ENCODE peak calls at places on chromosomes 1 and 21, in seven cellular contexts. One of them, this sample, is unnamed.

GRCh38 chr1:156140879-156141707 is 12.3 kb upstream of the SEMA4A start:
- DNase-seq in choroid plexus epithelial cell: no peak
- DNase-seq in suprapubic skin: no peak
- DNase-seq in lower leg skin: no peak
- DNase-seq in HFF-Myc: no peak
- DNase-seq in tibial nerve: no peak
- DNase-seq in tibial artery: peak
- DNase-seq in this sample: no peak

GRCh38 chr21:30463713-30464112 is 16.5 kb downstream of the KRTAP19-1 start:
- DNase-seq in choroid plexus epithelial cell: peak
- DNase-seq in suprapubic skin: no peak
- DNase-seq in lower leg skin: no peak
- DNase-seq in HFF-Myc: no peak
- DNase-seq in tibial nerve: no peak
- DNase-seq in tibial artery: no peak
- DNase-seq in this sample: no peak

GRCh38 chr1:40901886-40902633 is 39.9 kb upstream of the CITED4 start:
- DNase-seq in choroid plexus epithelial cell: peak
- DNase-seq in suprapubic skin: no peak
- DNase-seq in lower leg skin: no peak
- DNase-seq in HFF-Myc: no peak
- DNase-seq in tibial nerve: peak
- DNase-seq in tibial artery: peak
- DNase-seq in this sample: no peak

GRCh38 chr1:239570878-239571277 is 184.5 kb downstream of the CHRM3 start:
- DNase-seq in choroid plexus epithelial cell: no peak
- DNase-seq in suprapubic skin: no peak
- DNase-seq in lower leg skin: no peak
- DNase-seq in HFF-Myc: no peak
- DNase-seq in tibial nerve: no peak
- DNase-seq in tibial artery: no peak
- DNase-seq in this sample: no peak

GRCh38 chr1:9262587-9262986 is 28.0 kb downstream of the H6PD start:
- DNase-seq in choroid plexus epithelial cell: no peak
- DNase-seq in suprapubic skin: no peak
- DNase-seq in lower leg skin: no peak
- DNase-seq in HFF-Myc: no peak
- DNase-seq in tibial nerve: no peak
- DNase-seq in tibial artery: no peak
- DNase-seq in this sample: no peak

GRCh38 chr1:64915381-64916274 is 50.7 kb downstream of the JAK1 start:
- DNase-seq in choroid plexus epithelial cell: peak
- DNase-seq in suprapubic skin: no peak
- DNase-seq in lower leg skin: no peak
- DNase-seq in HFF-Myc: no peak
- DNase-seq in tibial nerve: no peak
- DNase-seq in tibial artery: no peak
- DNase-seq in this sample: no peak

GRCh38 chr21:46069166-46069565 is 28.7 kb upstream of the COL6A2 start:
- DNase-seq in choroid plexus epithelial cell: no peak
- DNase-seq in suprapubic skin: no peak
- DNase-seq in lower leg skin: no peak
- DNase-seq in HFF-Myc: no peak
- DNase-seq in tibial nerve: no peak
- DNase-seq in tibial artery: no peak
- DNase-seq in this sample: peak

GRCh38 chr21:46203203-46203600 is 18.9 kb upstream of the SPATC1L start:
- DNase-seq in choroid plexus epithelial cell: no peak
- DNase-seq in suprapubic skin: no peak
- DNase-seq in lower leg skin: no peak
- DNase-seq in HFF-Myc: no peak
- DNase-seq in tibial nerve: no peak
- DNase-seq in tibial artery: no peak
- DNase-seq in this sample: no peak

GRCh38 chr1:208857471-208857870 is 613.3 kb upstream of the PLXNA2 start:
- DNase-seq in choroid plexus epithelial cell: no peak
- DNase-seq in suprapubic skin: no peak
- DNase-seq in lower leg skin: no peak
- DNase-seq in HFF-Myc: no peak
- DNase-seq in tibial nerve: no peak
- DNase-seq in tibial artery: no peak
- DNase-seq in this sample: no peak

GRCh38 chr1:111747282-111747734 is 8.1 kb upstream of the INKA2 start:
- DNase-seq in choroid plexus epithelial cell: peak
- DNase-seq in suprapubic skin: no peak
- DNase-seq in lower leg skin: no peak
- DNase-seq in HFF-Myc: peak
- DNase-seq in tibial nerve: no peak
- DNase-seq in tibial artery: peak
- DNase-seq in this sample: no peak

GRCh38 chr1:218377143-218377660 is 32.1 kb downstream of the TGFB2 start:
- DNase-seq in choroid plexus epithelial cell: peak
- DNase-seq in suprapubic skin: no peak
- DNase-seq in lower leg skin: no peak
- DNase-seq in HFF-Myc: peak
- DNase-seq in tibial nerve: no peak
- DNase-seq in tibial artery: no peak
- DNase-seq in this sample: no peak

GRCh38 chr1:43844114-43844513 is 89.5 kb upstream of the ARTN start:
- DNase-seq in choroid plexus epithelial cell: no peak
- DNase-seq in suprapubic skin: no peak
- DNase-seq in lower leg skin: no peak
- DNase-seq in HFF-Myc: no peak
- DNase-seq in tibial nerve: no peak
- DNase-seq in tibial artery: no peak
- DNase-seq in this sample: no peak

GRCh38 chr1:15923241-15923640 is 52.7 kb downstream of the ZBTB17 start:
- DNase-seq in choroid plexus epithelial cell: peak
- DNase-seq in suprapubic skin: no peak
- DNase-seq in lower leg skin: no peak
- DNase-seq in HFF-Myc: no peak
- DNase-seq in tibial nerve: no peak
- DNase-seq in tibial artery: no peak
- DNase-seq in this sample: no peak

GRCh38 chr1:22839806-22840205 is 129.2 kb downstream of the EPHB2 start:
- DNase-seq in choroid plexus epithelial cell: no peak
- DNase-seq in suprapubic skin: no peak
- DNase-seq in lower leg skin: no peak
- DNase-seq in HFF-Myc: no peak
- DNase-seq in tibial nerve: no peak
- DNase-seq in tibial artery: no peak
- DNase-seq in this sample: no peak

GRCh38 chr1:167367705-167368104 is 147.0 kb downstream of the POU2F1 start:
- DNase-seq in choroid plexus epithelial cell: no peak
- DNase-seq in suprapubic skin: no peak
- DNase-seq in lower leg skin: no peak
- DNase-seq in HFF-Myc: no peak
- DNase-seq in tibial nerve: no peak
- DNase-seq in tibial artery: no peak
- DNase-seq in this sample: no peak

DNA sequence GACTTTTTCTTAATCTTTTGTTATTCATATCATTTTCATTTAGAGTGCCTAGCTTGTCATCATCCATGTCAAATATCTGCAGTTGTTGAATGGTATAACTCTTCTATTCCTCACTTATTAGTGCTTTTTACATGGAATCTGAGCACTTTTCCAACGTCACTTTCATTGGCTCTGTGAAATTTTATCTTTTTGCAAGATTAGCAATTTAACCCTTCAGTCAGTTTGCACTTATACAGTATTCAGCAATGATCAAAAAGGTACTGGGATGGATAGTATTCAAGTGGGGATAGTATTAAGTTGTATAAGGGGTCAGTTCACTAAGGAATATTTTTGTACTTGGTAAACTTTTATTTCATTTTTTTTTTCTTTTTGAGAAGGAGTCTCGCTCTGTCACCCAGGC is 150.0 kb downstream of the RASAL2 start:
- DNase-seq in choroid plexus epithelial cell: no peak
- DNase-seq in suprapubic skin: no peak
- DNase-seq in lower leg skin: no peak
- DNase-seq in HFF-Myc: no peak
- DNase-seq in tibial nerve: no peak
- DNase-seq in tibial artery: no peak
- DNase-seq in this sample: no peak
- H3K4me3 ChIP-seq in choroid plexus epithelial cell: no peak
- H3K4me3 ChIP-seq in suprapubic skin: no peak
- H3K4me3 ChIP-seq in lower leg skin: no peak
- H3K4me3 ChIP-seq in HFF-Myc: no peak
- H3K4me3 ChIP-seq in tibial nerve: no peak
- H3K4me3 ChIP-seq in tibial artery: no peak
- H3K4me3 ChIP-seq in this sample: no peak

GRCh38 chr1:151851886-151852285 is 1.6 kb downstream of the THEM5 start:
- DNase-seq in choroid plexus epithelial cell: no peak
- DNase-seq in suprapubic skin: peak
- DNase-seq in lower leg skin: peak
- DNase-seq in HFF-Myc: no peak
- DNase-seq in tibial nerve: no peak
- DNase-seq in tibial artery: no peak
- DNase-seq in this sample: peak

GRCh38 chr1:151855997-151856396 is 2.5 kb upstream of the THEM5 start:
- DNase-seq in choroid plexus epithelial cell: no peak
- DNase-seq in suprapubic skin: peak
- DNase-seq in lower leg skin: no peak
- DNase-seq in HFF-Myc: no peak
- DNase-seq in tibial nerve: no peak
- DNase-seq in tibial artery: no peak
- DNase-seq in this sample: no peak

GRCh38 chr1:151852733-151853132 is 779 bp downstream of the THEM5 start:
- DNase-seq in choroid plexus epithelial cell: no peak
- DNase-seq in suprapubic skin: peak
- DNase-seq in lower leg skin: peak
- DNase-seq in HFF-Myc: no peak
- DNase-seq in tibial nerve: no peak
- DNase-seq in tibial artery: no peak
- DNase-seq in this sample: peak

GRCh38 chr1:151854658-151855057 is 1.1 kb upstream of the THEM5 start:
- DNase-seq in choroid plexus epithelial cell: no peak
- DNase-seq in suprapubic skin: peak
- DNase-seq in lower leg skin: no peak
- DNase-seq in HFF-Myc: no peak
- DNase-seq in tibial nerve: no peak
- DNase-seq in tibial artery: no peak
- DNase-seq in this sample: no peak

GRCh38 chr1:151853411-151853930 is at the start of gene THEM5:
- DNase-seq in choroid plexus epithelial cell: no peak
- DNase-seq in suprapubic skin: peak
- DNase-seq in lower leg skin: no peak
- DNase-seq in HFF-Myc: no peak
- DNase-seq in tibial nerve: no peak
- DNase-seq in tibial artery: no peak
- DNase-seq in this sample: peak
- TF ChIP-seq CTCF in choroid plexus epithelial cell: no peak
- TF ChIP-seq CTCF in suprapubic skin: no peak
- TF ChIP-seq CTCF in lower leg skin: no peak
- TF ChIP-seq CTCF in HFF-Myc: no peak
- TF ChIP-seq CTCF in tibial nerve: no peak
- TF ChIP-seq CTCF in tibial artery: no peak
- TF ChIP-seq CTCF in this sample: no peak

GRCh38 chr1:1628656-1629429 is 3.1 kb upstream of the MMP23B start:
- DNase-seq in choroid plexus epithelial cell: no peak
- DNase-seq in suprapubic skin: no peak
- DNase-seq in lower leg skin: peak
- DNase-seq in HFF-Myc: no peak
- DNase-seq in tibial nerve: no peak
- DNase-seq in tibial artery: no peak
- DNase-seq in this sample: no peak
- H3K4me3 ChIP-seq in choroid plexus epithelial cell: no peak
- H3K4me3 ChIP-seq in suprapubic skin: peak
- H3K4me3 ChIP-seq in lower leg skin: no peak
- H3K4me3 ChIP-seq in HFF-Myc: no peak
- H3K4me3 ChIP-seq in tibial nerve: no peak
- H3K4me3 ChIP-seq in tibial artery: no peak
- H3K4me3 ChIP-seq in this sample: no peak

DNA sequence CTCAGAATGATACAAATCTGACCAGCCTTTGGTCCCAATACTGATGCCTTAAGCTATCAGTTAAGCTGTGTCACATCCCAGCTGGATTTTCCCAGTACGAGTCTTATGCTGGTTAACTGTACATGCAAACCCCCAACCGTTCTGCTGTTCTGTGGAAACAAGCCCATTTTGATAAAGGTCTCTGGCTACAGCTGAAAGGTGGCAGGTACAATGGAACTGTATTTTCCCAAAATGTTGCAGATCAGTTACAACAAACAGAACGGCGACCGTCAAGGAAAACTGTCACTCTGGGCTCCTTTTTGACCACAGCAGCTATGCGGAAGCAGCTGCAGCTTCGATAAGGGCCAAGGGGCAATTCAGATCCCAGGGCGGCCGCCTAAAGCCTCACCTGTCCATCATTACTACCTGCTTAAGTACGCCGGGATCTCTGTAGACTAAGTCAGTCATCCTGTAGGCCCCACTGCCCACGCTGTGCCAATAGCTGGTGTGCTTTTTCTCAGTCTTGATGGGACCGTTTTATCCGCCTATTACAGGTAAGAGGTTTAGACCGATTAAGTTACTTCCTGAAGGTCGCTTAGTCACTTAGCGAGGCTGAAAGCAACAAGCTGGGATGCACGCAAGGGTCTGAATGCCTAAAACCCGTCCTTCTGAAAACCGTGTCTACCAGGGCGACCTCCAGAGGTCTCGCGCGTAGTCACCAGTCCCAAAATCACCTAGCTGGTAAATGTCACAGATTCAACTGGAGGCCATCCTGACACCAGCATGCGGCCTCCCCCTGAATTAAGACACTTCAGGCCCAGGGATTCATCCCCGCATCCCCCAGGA is 11.1 kb upstream of the RAB42 start:
- DNase-seq in choroid plexus epithelial cell: peak
- DNase-seq in suprapubic skin: no peak
- DNase-seq in lower leg skin: peak
- DNase-seq in HFF-Myc: no peak
- DNase-seq in tibial nerve: no peak
- DNase-seq in tibial artery: no peak
- DNase-seq in this sample: no peak
- TF ChIP-seq CTCF in choroid plexus epithelial cell: no peak
- TF ChIP-seq CTCF in suprapubic skin: no peak
- TF ChIP-seq CTCF in lower leg skin: no peak
- TF ChIP-seq CTCF in HFF-Myc: no peak
- TF ChIP-seq CTCF in tibial nerve: no peak
- TF ChIP-seq CTCF in tibial artery: no peak
- TF ChIP-seq CTCF in this sample: no peak

GRCh38 chr1:116739371-116740007 is 14.7 kb upstream of the CD2 start:
- DNase-seq in choroid plexus epithelial cell: no peak
- DNase-seq in suprapubic skin: peak
- DNase-seq in lower leg skin: no peak
- DNase-seq in HFF-Myc: no peak
- DNase-seq in tibial nerve: no peak
- DNase-seq in tibial artery: no peak
- DNase-seq in this sample: no peak
- H3K4me3 ChIP-seq in choroid plexus epithelial cell: no peak
- H3K4me3 ChIP-seq in suprapubic skin: no peak
- H3K4me3 ChIP-seq in lower leg skin: no peak
- H3K4me3 ChIP-seq in HFF-Myc: no peak
- H3K4me3 ChIP-seq in tibial nerve: no peak
- H3K4me3 ChIP-seq in tibial artery: no peak
- H3K4me3 ChIP-seq in this sample: no peak

This sample was measured in coronary artery.